ENCODE peak calls at places on chromosomes 13 and 19, in eight cellular contexts. S is Peyer's patch; X is tibial nerve; H is GM23248; U is tibial artery; D is CD8-positive, alpha-beta T cell; P is right lobe of liver; M is astrocyte of the spinal cord. A is an unnamed sample.

GRCh38 chr13:21625366-21625765 is 21.4 kb upstream of the MICU2 start:
- DNase-seq in S (peak; percentile 58), X (no peak), H (peak; percentile 63), U (no peak), D (no peak), P (no peak), M (peak; percentile 28), A (peak; percentile 65)

GRCh38 chr19:55638864-55639359 is 1.9 kb upstream of the ZNF580 start:
- DNase-seq in S (no peak), X (no peak), H (peak; percentile 58), U (no peak), D (peak; percentile 66), P (no peak), M (no peak), A (no peak)

GRCh38 chr19:37506387-37507166 is at the start of gene ZNF793:
- DNase-seq in S (peak; percentile 91), X (peak; percentile 42), H (peak; percentile 80), U (peak; percentile 68), D (peak; percentile 78), P (peak; percentile 43), M (peak; percentile 90), A (peak; percentile 88)

GRCh38 chr13:101218484-101218883 is 197.8 kb downstream of the NALCN start:
- DNase-seq in S (no peak), X (no peak), H (peak; percentile 27), U (no peak), D (no peak), P (no peak), M (no peak), A (no peak)

GRCh38 chr13:83048419-83048818 is 833.9 kb downstream of the SLITRK1 start:
- DNase-seq in S (no peak), X (no peak), H (peak; percentile 60), U (no peak), D (no peak), P (no peak), M (no peak), A (no peak)

GRCh38 chr19:9620842-9621155 is 233 bp downstream of the ZNF561 start:
- DNase-seq in S (no peak), X (no peak), H (no peak), U (no peak), D (no peak), P (no peak), M (no peak), A (no peak)

GRCh38 chr13:48486362-48486761 is 46.5 kb downstream of the RCBTB2 start:
- DNase-seq in S (no peak), X (no peak), H (no peak), U (no peak), D (no peak), P (no peak), M (no peak), A (no peak)

GRCh38 chr19:39435499-39436349 is at the start of gene RPS16:
- DNase-seq in S (peak; percentile 99), X (peak; percentile 95), H (peak; percentile 100), U (peak; percentile 98), D (peak; percentile 99), P (peak; percentile 99), M (peak; percentile 98), A (peak; percentile 98)

GRCh38 chr19:33798701-33799111 is 2.0 kb downstream of the KCTD15 start:
- DNase-seq in S (no peak), X (no peak), H (no peak), U (no peak), D (no peak), P (no peak), M (peak; percentile 41), A (no peak)

GRCh38 chr19:55484571-55485438 is at the start of gene NAT14:
- DNase-seq in S (peak; percentile 63), X (no peak), H (peak; percentile 77), U (no peak), D (peak; percentile 66), P (no peak), M (peak; percentile 60), A (no peak)

GRCh38 chr19:43311256-43311655 is 41.9 kb upstream of the PSG9 start:
- DNase-seq in S (no peak), X (no peak), H (no peak), U (no peak), D (no peak), P (no peak), M (no peak), A (no peak)

GRCh38 chr13:39510296-39510695 is 92.7 kb downstream of the LHFPL6 start:
- DNase-seq in S (no peak), X (no peak), H (no peak), U (no peak), D (no peak), P (no peak), M (no peak), A (no peak)

GRCh38 chr13:109383683-109384082 is 402.7 kb downstream of the IRS2 start:
- DNase-seq in S (no peak), X (no peak), H (peak; percentile 74), U (no peak), D (no peak), P (no peak), M (peak; percentile 87), A (no peak)

GRCh38 chr19:40147338-40147692 is 43.9 kb upstream of the MAP3K10 start:
- DNase-seq in S (no peak), X (no peak), H (no peak), U (no peak), D (no peak), P (no peak), M (no peak), A (no peak)

GRCh38 chr13:24232037-24232436 is 71.5 kb downstream of the SPATA13 start:
- DNase-seq in S (peak; percentile 81), X (no peak), H (no peak), U (no peak), D (no peak), P (no peak), M (no peak), A (peak; percentile 91)

GRCh38 chr19:14516746-14517438 is 1.3 kb downstream of the DNAJB1 start:
- DNase-seq in S (peak; percentile 58), X (no peak), H (peak; percentile 39), U (no peak), D (no peak), P (peak; percentile 42), M (no peak), A (peak; percentile 50)

GRCh38 chr13:114124486-114124885 is 7.9 kb downstream of the RASA3 start:
- DNase-seq in S (no peak), X (no peak), H (no peak), U (no peak), D (no peak), P (peak; percentile 11), M (no peak), A (peak; percentile 70)

GRCh38 chr13:26952551-26953138 is 192.1 kb upstream of the GPR12 start:
- DNase-seq in S (peak; percentile 29), X (no peak), H (no peak), U (no peak), D (no peak), P (no peak), M (no peak), A (no peak)

GRCh38 chr19:56076413-56076998 is 44.6 kb downstream of the ZNF787 start:
- DNase-seq in S (peak; percentile 80), X (no peak), H (peak; percentile 72), U (peak; percentile 69), D (peak; percentile 33), P (peak; percentile 38), M (peak; percentile 48), A (peak; percentile 60)

GRCh38 chr13:43293986-43294880 is 270.8 kb downstream of the DNAJC15 start:
- DNase-seq in S (no peak), X (no peak), H (no peak), U (no peak), D (no peak), P (no peak), M (no peak), A (no peak)

GRCh38 chr13:48574036-48574796 is 41.3 kb upstream of the RCBTB2 start:
- DNase-seq in S (no peak), X (no peak), H (no peak), U (no peak), D (no peak), P (no peak), M (no peak), A (no peak)

GRCh38 chr19:52148256-52148655 is 8.5 kb upstream of the ZNF616 start:
- DNase-seq in S (no peak), X (no peak), H (no peak), U (no peak), D (no peak), P (no peak), M (no peak), A (no peak)

GRCh38 chr13:34700155-34700554 is 241.9 kb upstream of the NBEA start:
- DNase-seq in S (no peak), X (no peak), H (no peak), U (no peak), D (no peak), P (no peak), M (no peak), A (no peak)

GRCh38 chr19:10852098-10852800 is 4.0 kb downstream of the C19orf38 start:
- DNase-seq in S (no peak), X (no peak), H (peak; percentile 76), U (no peak), D (no peak), P (no peak), M (peak; percentile 48), A (no peak)

GRCh38 chr13:95641961-95642621 is 2.4 kb downstream of the DZIP1 start:
- DNase-seq in S (peak; percentile 50), X (no peak), H (peak; percentile 77), U (peak; percentile 27), D (no peak), P (peak; percentile 82), M (peak; percentile 62), A (peak; percentile 50)

DNA sequence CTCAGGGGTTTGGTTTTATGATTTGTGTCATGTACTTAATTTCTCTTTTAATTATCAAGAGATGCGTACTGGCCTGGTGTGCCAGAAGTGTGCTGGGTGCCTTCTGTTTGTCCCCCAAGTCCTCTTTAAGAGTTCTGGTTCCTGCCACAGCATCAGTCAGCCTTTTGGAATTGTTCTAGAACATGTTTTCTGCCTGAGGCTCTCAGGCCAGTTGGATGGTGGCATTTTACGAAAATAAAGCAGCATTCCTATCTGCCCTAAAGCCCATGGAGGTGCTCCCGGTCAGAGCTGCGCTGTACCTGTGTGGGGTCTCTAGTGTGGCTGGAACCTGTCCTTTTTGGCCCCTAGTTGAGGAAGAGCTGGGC is 54.1 kb downstream of the TSSK6 start:
- DNase-seq in S (no peak), X (no peak), H (peak; percentile 55), U (no peak), D (no peak), P (no peak), M (no peak), A (no peak)
- H3K4me3 ChIP-seq in S (peak overlapping the region; percentile 6), X (no peak overlapping the region), H (peak overlapping the region; percentile 3), U (peak overlapping the region; percentile 25), D (peak overlapping the region; percentile 44), P (no peak overlapping the region), M (no peak overlapping the region), A (no peak overlapping the region)

GRCh38 chr19:49362048-49362925 is at the start of gene TEAD2:
- DNase-seq in S (peak; percentile 62), X (peak; percentile 68), H (peak; percentile 77), U (peak; percentile 75), D (no peak), P (peak; percentile 85), M (peak; percentile 56), A (peak; percentile 32)
- H3K4me3 ChIP-seq in S (peak within 1 kb of the TSS; percentile 51), X (peak within 1 kb of the TSS; percentile 89), H (peak within 1 kb of the TSS; percentile 89), U (peak within 1 kb of the TSS; percentile 81), D (peak within 1 kb of the TSS; percentile 31), P (peak within 1 kb of the TSS; percentile 62), M (peak within 1 kb of the TSS; percentile 96), A (peak within 1 kb of the TSS; percentile 31)

GRCh38 chr13:46097663-46098062 is 7.2 kb downstream of the CPB2 start:
- DNase-seq in S (no peak), X (no peak), H (no peak), U (no peak), D (no peak), P (no peak), M (no peak), A (no peak)
- H3K4me3 ChIP-seq in S (no peak overlapping the region), X (no peak overlapping the region), H (no peak overlapping the region), U (no peak overlapping the region), D (no peak overlapping the region), P (peak overlapping the region; percentile 14), M (no peak overlapping the region), A (no peak overlapping the region)

GRCh38 chr19:963401-964022 is 20.6 kb upstream of the WDR18 start:
- DNase-seq in S (no peak), X (no peak), H (no peak), U (no peak), D (no peak), P (no peak), M (no peak), A (no peak)
- H3K4me3 ChIP-seq in S (no peak overlapping the region), X (no peak overlapping the region), H (no peak overlapping the region), U (no peak overlapping the region), D (no peak overlapping the region), P (no peak overlapping the region), M (no peak overlapping the region), A (no peak overlapping the region)